ENCODE peak calls at places on chromosomes 7 and 10, in eight cellular contexts. D, B, S, C, W, J, U and P are unnamed samples.
A peak's percentile ranks its signal among the peaks of the same experiment; 100 is the strongest.

GRCh38 chr7:75555736-75556135 is 63.6 kb downstream of the SPDYE5 start:
- DNase-seq in D (no peak), B (no peak), S (no peak), C (no peak), W (no peak), J (no peak), U (no peak), P (no peak)

GRCh38 chr7:135648235-135648634 is 14.1 kb upstream of the STMP1 start:
- DNase-seq in D (no peak), B (no peak), S (no peak), C (no peak), W (no peak), J (no peak), U (no peak), P (no peak)

GRCh38 chr10:43806851-43807640 is 158.4 kb upstream of the ZNF32 start:
- DNase-seq in D (no peak), B (no peak), S (no peak), C (no peak), W (no peak), J (no peak), U (no peak), P (no peak)

GRCh38 chr7:39674391-39674790 is 51.0 kb downstream of the RALA start:
- DNase-seq in D (no peak), B (no peak), S (no peak), C (no peak), W (no peak), J (peak; percentile 15), U (no peak), P (no peak)

GRCh38 chr10:82982110-82982608 is 1107.2 kb downstream of the NRG3 start:
- DNase-seq in D (no peak), B (no peak), S (no peak), C (no peak), W (no peak), J (peak; percentile 39), U (no peak), P (no peak)

GRCh38 chr7:19117081-19117869 is at the start of gene TWIST1:
- DNase-seq in D (peak; percentile 23), B (peak; percentile 79), S (no peak), C (no peak), W (no peak), J (no peak), U (no peak), P (no peak)

GRCh38 chr7:29239638-29240037 is 45.1 kb downstream of the CHN2 start:
- DNase-seq in D (no peak), B (no peak), S (no peak), C (no peak), W (no peak), J (no peak), U (no peak), P (no peak)

GRCh38 chr7:368651-369475 is 78.9 kb downstream of the FOXL3 start:
- DNase-seq in D (no peak), B (peak; percentile 51), S (no peak), C (no peak), W (no peak), J (no peak), U (no peak), P (no peak)

GRCh38 chr10:59799421-59799820 is 46.2 kb upstream of the MRLN start:
- DNase-seq in D (no peak), B (no peak), S (no peak), C (no peak), W (no peak), J (no peak), U (no peak), P (no peak)

GRCh38 chr7:155425011-155425340 is 33.0 kb upstream of the EN2 start:
- DNase-seq in D (no peak), B (no peak), S (no peak), C (no peak), W (no peak), J (no peak), U (no peak), P (no peak)

GRCh38 chr7:929311-929711 is 25.2 kb downstream of the ADAP1 start:
- DNase-seq in D (no peak), B (peak; percentile 57), S (no peak), C (no peak), W (no peak), J (peak; percentile 65), U (no peak), P (no peak)

GRCh38 chr10:132847856-132848255 is 61.9 kb upstream of the NKX6-2 start:
- DNase-seq in D (no peak), B (peak; percentile 54), S (no peak), C (no peak), W (no peak), J (no peak), U (no peak), P (no peak)

GRCh38 chr7:69814421-69814962 is 216.2 kb downstream of the AUTS2 start:
- DNase-seq in D (no peak), B (peak; percentile 68), S (no peak), C (no peak), W (no peak), J (peak; percentile 82), U (no peak), P (no peak)

GRCh38 chr10:100043796-100044195 is 34.0 kb upstream of the DNMBP start:
- DNase-seq in D (no peak), B (peak; percentile 77), S (no peak), C (no peak), W (no peak), J (no peak), U (peak; percentile 25), P (no peak)

GRCh38 chr7:72292118-72292517 is 120.0 kb downstream of the CALN1 start:
- DNase-seq in D (no peak), B (no peak), S (no peak), C (no peak), W (no peak), J (no peak), U (no peak), P (no peak)

GRCh38 chr10:128000660-128001059 is 93.8 kb downstream of the PTPRE start:
- DNase-seq in D (no peak), B (peak; percentile 28), S (no peak), C (no peak), W (no peak), J (no peak), U (no peak), P (no peak)

GRCh38 chr7:151135866-151136514 is 31.5 kb downstream of the GBX1 start:
- DNase-seq in D (no peak), B (peak; percentile 34), S (no peak), C (no peak), W (no peak), J (no peak), U (no peak), P (no peak)

GRCh38 chr10:132972149-132972985 is 30.0 kb upstream of the CFAP46 start:
- DNase-seq in D (no peak), B (peak; percentile 52), S (no peak), C (no peak), W (no peak), J (no peak), U (no peak), P (no peak)

GRCh38 chr10:25083546-25084111 is 67.2 kb downstream of the THNSL1 start:
- DNase-seq in D (no peak), B (no peak), S (no peak), C (no peak), W (no peak), J (peak; percentile 11), U (no peak), P (no peak)

GRCh38 chr7:8117195-8117594 is 144.8 kb downstream of the ICA1 start:
- DNase-seq in D (no peak), B (no peak), S (no peak), C (no peak), W (no peak), J (no peak), U (no peak), P (no peak)

GRCh38 chr7:106217089-106217542 is 67.7 kb downstream of the NAMPT start:
- DNase-seq in D (no peak), B (peak; percentile 83), S (no peak), C (no peak), W (no peak), J (no peak), U (peak; percentile 59), P (no peak)

GRCh38 chr10:122239578-122240257 is 31.4 kb upstream of the BTBD16 start:
- DNase-seq in D (no peak), B (no peak), S (no peak), C (no peak), W (no peak), J (no peak), U (no peak), P (no peak)

GRCh38 chr7:127021857-127022256 is 230.9 kb downstream of the GRM8 start:
- DNase-seq in D (no peak), B (no peak), S (no peak), C (no peak), W (no peak), J (no peak), U (no peak), P (no peak)

GRCh38 chr7:134694299-134694698 is 47.6 kb downstream of the BPGM start:
- DNase-seq in D (no peak), B (no peak), S (no peak), C (no peak), W (no peak), J (no peak), U (no peak), P (no peak)

GRCh38 chr10:124677291-124677690 is 66.9 kb downstream of the FAM53B start:
- DNase-seq in D (no peak), B (no peak), S (no peak), C (no peak), W (no peak), J (no peak), U (no peak), P (no peak)

GRCh38 chr10:126374435-126374834 is 13.8 kb downstream of the ADAM12 start:
- DNase-seq in D (no peak), B (no peak), S (no peak), C (no peak), W (no peak), J (no peak), U (no peak), P (no peak)

GRCh38 chr7:96710544-96710943 is 898 bp upstream of the SEM1 start:
- DNase-seq in D (no peak), B (no peak), S (no peak), C (no peak), W (no peak), J (no peak), U (no peak), P (no peak)

GRCh38 chr7:42010751-42011150 is 226.3 kb downstream of the GLI3 start:
- DNase-seq in D (no peak), B (no peak), S (no peak), C (no peak), W (no peak), J (no peak), U (no peak), P (no peak)

GRCh38 chr7:88586219-88586618 is 173.3 kb upstream of the ZNF804B start:
- DNase-seq in D (no peak), B (no peak), S (no peak), C (no peak), W (no peak), J (no peak), U (no peak), P (no peak)